ENCODE peak calls at places on chromosomes 7 and 10, in ten cellular contexts. P, Z, Y, O, Q, A, K, E, X and U are unnamed samples. For H3K4me1, the result is how much of the 10 kb centered on the place peaks cover.

GRCh38 chr7:145511014-145511413 is 605.6 kb upstream of the CNTNAP2 start:
- DNase-seq in P (no peak), E (no peak), X (no peak), O (no peak), Z (peak), Q (no peak), A (no peak), K (no peak), Y (no peak), U (no peak)

GRCh38 chr10:128324468-128324867 is 198.2 kb upstream of the MKI67 start:
- DNase-seq in E (no peak), Z (no peak), Y (no peak), P (no peak), K (no peak), O (no peak), A (no peak), Q (no peak), X (no peak), U (no peak)

GRCh38 chr7:155277385-155277994 is 20.2 kb upstream of the INSIG1 start:
- DNase-seq in K (no peak), Q (no peak), O (no peak), E (no peak), P (no peak), Z (no peak), Y (no peak), A (no peak), X (no peak), U (no peak)

GRCh38 chr10:48792687-48793096 is 108.0 kb downstream of the WDFY4 start:
- DNase-seq in P (no peak), X (no peak), Q (peak), O (no peak), K (no peak), E (no peak), Z (no peak), Y (no peak), A (no peak), U (peak)

GRCh38 chr7:69739906-69740545 is 141.8 kb downstream of the AUTS2 start:
- DNase-seq in Z (no peak), E (no peak), X (peak), A (peak), Y (peak), O (peak), P (no peak), Q (no peak), K (peak), U (peak)

GRCh38 chr10:92740762-92741161 is 51.0 kb downstream of the HHEX start:
- DNase-seq in O (no peak), K (no peak), A (no peak), Y (no peak), P (no peak), Q (no peak), Z (no peak), E (no peak), X (no peak), U (peak)

GRCh38 chr7:97871659-97872024 is 566 bp downstream of the ASNS start:
- DNase-seq in E (peak), A (no peak), P (peak), Z (no peak), Y (peak), Q (no peak), K (peak), O (no peak), X (peak), U (no peak)

GRCh38 chr10:72085864-72086465 is 2.4 kb downstream of the SPOCK2 start:
- DNase-seq in P (peak), A (no peak), E (no peak), Q (no peak), K (no peak), O (no peak), X (no peak), Y (no peak), Z (no peak), U (no peak)

GRCh38 chr7:68432585-68432984 is 1165.7 kb upstream of the AUTS2 start:
- DNase-seq in Z (no peak), O (no peak), P (no peak), A (no peak), Q (no peak), Y (no peak), X (no peak), E (no peak), K (no peak), U (no peak)

GRCh38 chr10:35573786-35574185 is 31.4 kb upstream of the GJD4 start:
- DNase-seq in O (no peak), X (no peak), E (no peak), Q (no peak), A (no peak), Z (no peak), P (no peak), K (no peak), Y (no peak), U (no peak)

GRCh38 chr10:70374775-70375614 is 7.4 kb downstream of the LRRC20 start:
- DNase-seq in K (no peak), P (no peak), Y (no peak), E (no peak), O (no peak), X (no peak), Q (no peak), A (peak), Z (no peak), U (peak)

GRCh38 chr7:28293529-28293835 is 112.9 kb upstream of the JAZF1 start:
- DNase-seq in P (no peak), O (no peak), Y (no peak), E (no peak), Z (no peak), A (no peak), X (no peak), Q (no peak), K (no peak), U (no peak)

GRCh38 chr10:71974489-71975011 is 10.4 kb downstream of the CHST3 start:
- DNase-seq in X (no peak), A (peak), O (peak), K (no peak), Z (no peak), Y (no peak), E (no peak), Q (peak), P (no peak), U (peak)

GRCh38 chr7:157615101-157615817 is 278.5 kb downstream of the DNAJB6 start:
- DNase-seq in X (peak), A (no peak), P (no peak), K (peak), Q (no peak), Z (no peak), Y (no peak), E (no peak), O (no peak), U (peak)

GRCh38 chr7:139574618-139575337 is 51.3 kb downstream of the CLEC2L start:
- DNase-seq in K (no peak), O (peak), Z (peak), Q (no peak), P (no peak), Y (no peak), X (no peak), E (no peak), A (no peak), U (no peak)

GRCh38 chr10:129136866-129137415 is 330.1 kb upstream of the MGMT start:
- DNase-seq in Z (no peak), K (no peak), A (no peak), X (no peak), P (no peak), Q (no peak), Y (no peak), E (no peak), O (no peak), U (no peak)

GRCh38 chr7:142853739-142854504 is 954 bp upstream of the EPHB6 start:
- DNase-seq in E (peak), X (peak), K (peak), Y (peak), Q (peak), A (peak), O (peak), Z (peak), P (peak), U (peak)

GRCh38 chr10:43287056-43288007 is 20.5 kb upstream of the RASGEF1A start:
- DNase-seq in Y (no peak), A (peak), Q (peak), K (no peak), O (no peak), X (no peak), P (no peak), E (peak), Z (peak), U (no peak)

GRCh38 chr7:112782498-112782897 is 7.7 kb downstream of the TMEM168 start:
- DNase-seq in X (no peak), Q (peak), Y (peak), A (no peak), O (no peak), E (no peak), Z (no peak), K (no peak), P (no peak), U (no peak)

GRCh38 chr7:134693256-134693655 is 46.6 kb downstream of the BPGM start:
- DNase-seq in O (peak), K (peak), Q (peak), Y (no peak), E (no peak), Z (no peak), A (peak), X (peak), P (no peak), U (peak)

GRCh38 chr10:102230264-102230860 is 4.3 kb downstream of the ELOVL3 start:
- DNase-seq in A (peak), Z (peak), P (peak), K (peak), O (peak), X (no peak), Q (no peak), E (peak), Y (peak), U (no peak)

GRCh38 chr10:108970016-108970415 is 953.3 kb downstream of the XPNPEP1 start:
- DNase-seq in A (peak), E (no peak), Z (no peak), X (no peak), Q (no peak), O (no peak), Y (peak), K (no peak), P (peak), U (peak)

GRCh38 chr10:12984165-12984747 is 17.3 kb downstream of the CCDC3 start:
- DNase-seq in E (no peak), Q (no peak), K (no peak), A (peak), Z (no peak), X (no peak), P (no peak), Y (no peak), O (no peak), U (peak)

GRCh38 chr10:24206926-24207701 is 1.8 kb upstream of the KIAA1217 start:
- DNase-seq in X (no peak), P (no peak), Z (no peak), Y (no peak), K (no peak), E (no peak), Q (no peak), A (no peak), O (no peak), U (no peak)

GRCh38 chr10:6211341-6212265 is 8.9 kb downstream of the PFKFB3 start:
- DNase-seq in Y (peak), O (peak), Q (no peak), X (no peak), K (peak), E (no peak), Z (no peak), A (no peak), P (peak), U (peak)

GRCh38 chr7:148898845-148899474 is 14.9 kb upstream of the EZH2 start:
- DNase-seq in Q (no peak), P (no peak), X (no peak), K (no peak), E (no peak), Y (no peak), A (no peak), Z (no peak), O (no peak), U (no peak)

GRCh38 chr7:102856036-102856435 is 56.8 kb upstream of the LRRC17 start:
- DNase-seq in Z (no peak), O (no peak), X (no peak), E (no peak), Q (no peak), A (no peak), K (no peak), P (no peak), Y (no peak), U (no peak)

GRCh38 chr7:82443801-82444219 is 233 bp upstream of the CACNA2D1 start:
- DNase-seq in X (peak), Z (peak), A (peak), K (peak), Q (peak), E (no peak), P (peak), Y (peak), O (peak), U (peak)

GRCh38 chr10:123878666-123879311 is 12.8 kb downstream of the CPXM2 start:
- DNase-seq in Y (no peak), E (no peak), O (peak), Q (no peak), X (no peak), P (no peak), A (no peak), K (no peak), Z (peak), U (no peak)

GRCh38 chr7:70614237-70614984 is 517.5 kb upstream of the GALNT17 start:
- DNase-seq in E (no peak), K (peak), Y (peak), A (peak), Z (peak), O (peak), Q (peak), X (peak), P (no peak), U (peak)

GRCh38 chr7:1045038-1045726 is 836 bp downstream of the GPR146 start:
- DNase-seq in K (no peak), P (no peak), E (no peak), Z (no peak), A (no peak), Q (no peak), Y (no peak), X (no peak), O (no peak), U (no peak)

GRCh38 chr7:16916111-16916639 is 34.4 kb upstream of the AGR3 start:
- DNase-seq in Z (no peak), O (no peak), E (no peak), Y (no peak), Q (peak), P (no peak), A (peak), K (no peak), X (no peak), U (peak)

GRCh38 chr7:42950417-42950816 is 18.2 kb downstream of the MRPL32 start:
- DNase-seq in Y (no peak), K (no peak), E (no peak), O (no peak), X (no peak), Z (no peak), A (no peak), Q (no peak), P (no peak), U (no peak)

GRCh38 chr10:48745662-48746245 is 61.1 kb downstream of the WDFY4 start:
- DNase-seq in E (no peak), Z (no peak), Q (no peak), A (no peak), O (no peak), Y (no peak), K (no peak), P (peak), X (no peak), U (no peak)

GRCh38 chr10:46550795-46551700 is 5.4 kb downstream of the GPRIN2 start:
- DNase-seq in P (peak), K (peak), A (no peak), X (no peak), O (peak), Y (no peak), E (no peak), Q (no peak), Z (no peak), U (no peak)

GRCh38 chr10:5135581-5135980 is 41.4 kb downstream of the AKR1C3 start:
- DNase-seq in A (no peak), P (no peak), E (no peak), Y (no peak), Z (no peak), O (no peak), Q (no peak), K (no peak), X (no peak), U (no peak)

GRCh38 chr10:129860396-129860795 is 103.7 kb downstream of the EBF3 start:
- DNase-seq in E (no peak), O (no peak), Z (no peak), Y (no peak), A (no peak), K (no peak), Q (no peak), P (no peak), X (no peak), U (no peak)

DNA sequence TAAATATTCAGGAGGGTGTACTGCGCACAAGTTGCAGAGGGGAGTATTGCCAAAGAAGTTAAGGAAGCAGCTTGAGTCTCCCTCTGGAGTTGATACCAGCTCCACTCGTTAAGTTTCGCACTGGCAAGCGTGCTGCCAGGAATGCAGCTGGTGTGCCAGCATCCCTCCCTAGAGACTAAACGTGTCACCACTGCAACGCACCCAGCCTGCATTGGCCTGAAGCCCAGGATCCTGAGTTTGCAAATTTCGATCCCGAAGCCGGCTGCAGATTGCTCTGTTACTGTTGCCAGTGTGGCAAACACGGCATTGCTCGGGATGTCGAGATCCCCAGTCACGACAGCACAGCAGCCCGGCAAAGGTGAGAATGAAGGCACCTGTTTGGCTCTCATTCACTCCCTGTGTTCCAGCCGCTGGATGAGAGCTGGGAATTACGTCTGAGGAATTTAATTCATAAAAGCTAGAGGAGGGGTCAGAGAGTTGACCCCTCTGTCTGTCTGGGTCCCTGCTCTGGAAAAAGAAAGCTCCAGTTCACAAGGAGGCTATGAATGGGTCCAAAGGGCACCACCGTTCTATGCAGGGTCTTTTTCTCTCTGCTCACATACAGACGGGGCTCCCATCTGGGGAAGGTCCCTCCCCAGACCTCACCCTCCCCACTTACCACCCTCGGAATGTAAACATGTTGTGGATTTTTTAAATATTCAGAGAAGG is 61.0 kb downstream of the NRP1 start:
- DNase-seq in Z (peak), O (peak), Y (peak), E (no peak), X (peak), P (peak), A (peak), Q (peak), K (peak), U (peak)
- H3K4me1 ChIP-seq in Z (under half), O (half or more), Y (under half), E (under half), X (under half), P (under half), A (under half), Q (under half), K (under half), U (under half)

GRCh38 chr10:97372233-97372875 is 28.8 kb downstream of the RRP12 start:
- DNase-seq in P (no peak), E (no peak), Q (no peak), A (no peak), O (no peak), X (no peak), Z (no peak), Y (no peak), K (no peak), U (no peak)

GRCh38 chr10:97373456-97373855 is 27.7 kb downstream of the RRP12 start:
- DNase-seq in P (no peak), E (no peak), X (no peak), K (no peak), Q (no peak), Y (no peak), O (no peak), A (no peak), Z (no peak), U (no peak)

GRCh38 chr10:97367126-97367649 is 32.7 kb upstream of the FRAT2 start:
- DNase-seq in Y (no peak), X (no peak), Z (no peak), E (no peak), Q (no peak), P (no peak), A (no peak), K (no peak), O (no peak), U (no peak)

GRCh38 chr10:97376413-97376812 is 24.7 kb downstream of the RRP12 start:
- DNase-seq in O (no peak), E (no peak), P (no peak), Z (no peak), Q (no peak), K (no peak), A (peak), X (no peak), Y (no peak), U (no peak)

GRCh38 chr10:97371696-97372095 is 29.4 kb downstream of the RRP12 start:
- DNase-seq in Q (no peak), O (no peak), E (no peak), K (no peak), Z (no peak), A (no peak), X (no peak), Y (no peak), P (no peak), U (no peak)
- H3K4me1 ChIP-seq in Q (under half), O (under half), E (under half), K (under half), Z (under half), A (under half), X (under half), Y (under half), P (under half), U (under half)

GRCh38 chr7:72099784-72100183 is 312.4 kb downstream of the CALN1 start:
- DNase-seq in Y (no peak), O (no peak), A (no peak), P (no peak), E (no peak), X (no peak), K (no peak), Q (no peak), Z (no peak), U (no peak)
- H3K4me1 ChIP-seq in Y (under half), O (under half), A (under half), P (under half), E (under half), X (under half), K (under half), Q (under half), Z (under half), U (under half)

GRCh38 chr7:130920122-130920521 is 186.1 kb upstream of the KLF14 start:
- DNase-seq in Y (no peak), O (no peak), P (no peak), K (no peak), X (no peak), Z (no peak), E (no peak), Q (no peak), A (no peak), U (no peak)

GRCh38 chr7:130914589-130915294 is 180.7 kb upstream of the KLF14 start:
- DNase-seq in Y (no peak), X (no peak), A (no peak), P (no peak), E (no peak), K (no peak), Z (no peak), Q (no peak), O (no peak), U (no peak)

GRCh38 chr7:130919316-130920103 is 185.5 kb upstream of the KLF14 start:
- DNase-seq in Z (no peak), E (no peak), Y (no peak), P (no peak), K (no peak), A (no peak), Q (no peak), O (no peak), X (no peak), U (no peak)

GRCh38 chr7:130918129-130919052 is 184.4 kb upstream of the KLF14 start:
- DNase-seq in O (no peak), E (no peak), Y (no peak), A (peak), P (no peak), X (no peak), Q (no peak), Z (no peak), K (no peak), U (no peak)

DNA sequence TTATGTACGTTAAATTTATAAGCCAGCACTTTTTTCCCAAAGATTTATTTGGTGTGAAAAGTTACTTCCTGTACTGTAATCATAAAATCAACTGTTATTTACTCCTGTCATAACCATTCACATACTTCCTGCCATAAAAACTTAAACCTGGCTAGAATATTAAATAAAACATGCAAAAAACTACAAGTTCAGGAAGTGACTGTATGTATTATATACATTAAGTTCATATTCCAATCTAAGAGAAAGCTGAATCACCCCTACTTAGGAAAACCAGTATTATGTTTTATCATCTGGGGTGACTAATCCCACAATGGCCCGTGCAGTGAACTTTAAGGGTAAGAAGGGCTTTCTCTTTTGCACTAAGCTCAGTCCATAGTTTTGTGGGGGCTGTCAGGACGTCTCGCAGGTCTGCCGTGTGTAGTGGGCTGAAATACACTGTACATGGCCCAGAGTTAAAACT is 183.7 kb upstream of the KLF14 start:
- DNase-seq in Z (no peak), A (peak), P (no peak), E (no peak), X (no peak), O (no peak), Y (no peak), K (no peak), Q (no peak), U (no peak)
- H3K4me1 ChIP-seq in Z (half or more), A (under half), P (under half), E (half or more), X (half or more), O (half or more), Y (under half), K (under half), Q (half or more), U (half or more)

DNA sequence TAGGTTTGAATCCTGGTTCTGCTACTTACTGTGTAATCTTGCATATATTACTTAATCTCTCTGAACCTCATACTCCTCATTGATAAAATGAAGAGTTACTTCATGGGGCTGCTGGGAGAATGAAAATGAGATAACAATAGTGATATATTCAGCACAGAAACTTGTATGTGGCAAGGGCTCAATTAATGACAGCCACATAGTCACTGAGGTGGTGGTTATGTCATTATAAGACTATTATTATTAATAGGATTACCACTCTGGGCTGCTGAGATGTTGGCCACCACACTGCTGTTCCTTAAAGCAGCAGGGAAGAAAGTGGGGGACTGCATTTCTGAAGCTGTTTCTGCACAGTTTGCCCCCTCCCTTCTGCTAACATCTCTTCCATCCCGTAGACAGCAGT is 100.4 kb upstream of the PDLIM1 start:
- DNase-seq in Z (no peak), O (no peak), Y (no peak), Q (no peak), E (no peak), A (no peak), X (no peak), K (no peak), P (no peak), U (no peak)
- H3K4me1 ChIP-seq in Z (under half), O (under half), Y (under half), Q (under half), E (under half), A (under half), X (half or more), K (under half), P (under half), U (under half)